ENCODE peak calls at places on chromosomes 2 and 18, in six cellular contexts. One of them, this sample, is unnamed.

GRCh38 chr2:41949091-41949490 is 98.7 kb upstream of the PKDCC start:
- DNase-seq in HCT116: no peak
- DNase-seq in MCF 10A: no peak
- DNase-seq in mesothelial cell of epicardium: no peak
- DNase-seq in H9: no peak
- DNase-seq in AG09319: no peak
- DNase-seq in this sample: no peak

GRCh38 chr2:97663626-97663961 is 250 bp downstream of the ACTR1B start:
- DNase-seq in mesothelial cell of epicardium: no peak
- DNase-seq in AG09319: no peak
- DNase-seq in H9: no peak
- DNase-seq in HCT116: no peak
- DNase-seq in MCF 10A: no peak
- DNase-seq in this sample: no peak

GRCh38 chr2:218430721-218431120 is 11.8 kb downstream of the VIL1 start:
- DNase-seq in MCF 10A: no peak
- DNase-seq in H9: no peak
- DNase-seq in HCT116: no peak
- DNase-seq in AG09319: no peak
- DNase-seq in mesothelial cell of epicardium: no peak
- DNase-seq in this sample: no peak

GRCh38 chr18:77067315-77068061 is 65.1 kb downstream of the MBP start:
- DNase-seq in MCF 10A: peak; percentile 88
- DNase-seq in mesothelial cell of epicardium: no peak
- DNase-seq in HCT116: peak; percentile 75
- DNase-seq in H9: no peak
- DNase-seq in AG09319: peak; percentile 49
- DNase-seq in this sample: no peak

GRCh38 chr18:73679941-73680700 is 467.5 kb downstream of the FBXO15 start:
- DNase-seq in HCT116: no peak
- DNase-seq in H9: no peak
- DNase-seq in mesothelial cell of epicardium: no peak
- DNase-seq in MCF 10A: peak; percentile 60
- DNase-seq in AG09319: no peak
- DNase-seq in this sample: no peak

GRCh38 chr18:7415081-7415894 is 151.8 kb upstream of the PTPRM start:
- DNase-seq in H9: no peak
- DNase-seq in AG09319: no peak
- DNase-seq in mesothelial cell of epicardium: no peak
- DNase-seq in MCF 10A: peak; percentile 85
- DNase-seq in HCT116: no peak
- DNase-seq in this sample: no peak

GRCh38 chr18:58416704-58417683 is 211.9 kb downstream of the ALPK2 start:
- DNase-seq in MCF 10A: peak; percentile 41
- DNase-seq in H9: no peak
- DNase-seq in HCT116: no peak
- DNase-seq in AG09319: no peak
- DNase-seq in mesothelial cell of epicardium: no peak
- DNase-seq in this sample: no peak

GRCh38 chr2:138023298-138023697 is 59.0 kb downstream of the HNMT start:
- DNase-seq in mesothelial cell of epicardium: no peak
- DNase-seq in H9: no peak
- DNase-seq in MCF 10A: no peak
- DNase-seq in AG09319: no peak
- DNase-seq in HCT116: no peak
- DNase-seq in this sample: no peak

GRCh38 chr2:94769733-94770132 is 101.5 kb upstream of the TEKT4 start:
- DNase-seq in MCF 10A: no peak
- DNase-seq in mesothelial cell of epicardium: no peak
- DNase-seq in H9: no peak
- DNase-seq in AG09319: no peak
- DNase-seq in HCT116: no peak
- DNase-seq in this sample: no peak

GRCh38 chr18:23127145-23127544 is 8.1 kb upstream of the CABLES1 start:
- DNase-seq in H9: no peak
- DNase-seq in AG09319: no peak
- DNase-seq in MCF 10A: no peak
- DNase-seq in HCT116: no peak
- DNase-seq in mesothelial cell of epicardium: no peak
- DNase-seq in this sample: no peak

GRCh38 chr18:12657048-12657848 is 659 bp downstream of the SPIRE1 start:
- DNase-seq in mesothelial cell of epicardium: peak; percentile 66
- DNase-seq in AG09319: no peak
- DNase-seq in MCF 10A: no peak
- DNase-seq in HCT116: no peak
- DNase-seq in H9: peak; percentile 34
- DNase-seq in this sample: no peak

GRCh38 chr2:65530547-65531320 is 98.3 kb upstream of the SPRED2 start:
- DNase-seq in HCT116: no peak
- DNase-seq in H9: no peak
- DNase-seq in AG09319: no peak
- DNase-seq in mesothelial cell of epicardium: no peak
- DNase-seq in MCF 10A: peak; percentile 25
- DNase-seq in this sample: no peak

GRCh38 chr2:229454934-229455631 is 184.0 kb upstream of the PID1 start:
- DNase-seq in MCF 10A: peak; percentile 52
- DNase-seq in mesothelial cell of epicardium: no peak
- DNase-seq in H9: no peak
- DNase-seq in AG09319: no peak
- DNase-seq in HCT116: no peak
- DNase-seq in this sample: no peak

GRCh38 chr18:10440874-10441273 is 13.6 kb upstream of the APCDD1 start:
- DNase-seq in MCF 10A: no peak
- DNase-seq in AG09319: no peak
- DNase-seq in H9: no peak
- DNase-seq in HCT116: no peak
- DNase-seq in mesothelial cell of epicardium: no peak
- DNase-seq in this sample: no peak

GRCh38 chr18:10443001-10443400 is 11.4 kb upstream of the APCDD1 start:
- DNase-seq in AG09319: no peak
- DNase-seq in MCF 10A: no peak
- DNase-seq in mesothelial cell of epicardium: no peak
- DNase-seq in H9: no peak
- DNase-seq in HCT116: no peak
- DNase-seq in this sample: no peak

GRCh38 chr18:10441472-10441871 is 13.0 kb upstream of the APCDD1 start:
- DNase-seq in mesothelial cell of epicardium: no peak
- DNase-seq in MCF 10A: no peak
- DNase-seq in H9: no peak
- DNase-seq in AG09319: no peak
- DNase-seq in HCT116: no peak
- DNase-seq in this sample: no peak

GRCh38 chr18:10444314-10445006 is 10.0 kb upstream of the APCDD1 start:
- DNase-seq in AG09319: no peak
- DNase-seq in MCF 10A: no peak
- DNase-seq in HCT116: no peak
- DNase-seq in H9: no peak
- DNase-seq in mesothelial cell of epicardium: no peak
- DNase-seq in this sample: no peak

GRCh38 chr18:10442551-10442971 is 11.9 kb upstream of the APCDD1 start:
- DNase-seq in MCF 10A: no peak
- DNase-seq in mesothelial cell of epicardium: no peak
- DNase-seq in H9: no peak
- DNase-seq in AG09319: no peak
- DNase-seq in HCT116: no peak
- DNase-seq in this sample: no peak
- TF ChIP-seq CTCF in MCF 10A: no peak
- TF ChIP-seq CTCF in mesothelial cell of epicardium: no peak
- TF ChIP-seq CTCF in H9: no peak
- TF ChIP-seq CTCF in AG09319: peak; percentile 12
- TF ChIP-seq CTCF in HCT116: no peak
- TF ChIP-seq CTCF in this sample: no peak

GRCh38 chr2:227671170-227671887 is 4.7 kb downstream of the SCYGR5 start:
- DNase-seq in H9: no peak
- DNase-seq in MCF 10A: peak; percentile 36
- DNase-seq in AG09319: no peak
- DNase-seq in mesothelial cell of epicardium: no peak
- DNase-seq in HCT116: no peak
- DNase-seq in this sample: no peak
- TF ChIP-seq CTCF in H9: no peak
- TF ChIP-seq CTCF in MCF 10A: no peak
- TF ChIP-seq CTCF in AG09319: no peak
- TF ChIP-seq CTCF in mesothelial cell of epicardium: no peak
- TF ChIP-seq CTCF in HCT116: no peak
- TF ChIP-seq CTCF in this sample: no peak

GRCh38 chr2:128510701-128511100 is 192.0 kb upstream of the HS6ST1 start:
- DNase-seq in H9: no peak
- DNase-seq in AG09319: peak; percentile 40
- DNase-seq in MCF 10A: no peak
- DNase-seq in mesothelial cell of epicardium: no peak
- DNase-seq in HCT116: no peak
- DNase-seq in this sample: no peak

GRCh38 chr2:128514555-128514955 is 195.9 kb upstream of the HS6ST1 start:
- DNase-seq in AG09319: no peak
- DNase-seq in HCT116: no peak
- DNase-seq in H9: no peak
- DNase-seq in mesothelial cell of epicardium: no peak
- DNase-seq in MCF 10A: no peak
- DNase-seq in this sample: no peak

GRCh38 chr2:128513416-128514283 is 195.0 kb upstream of the HS6ST1 start:
- DNase-seq in HCT116: no peak
- DNase-seq in mesothelial cell of epicardium: no peak
- DNase-seq in AG09319: no peak
- DNase-seq in H9: no peak
- DNase-seq in MCF 10A: no peak
- DNase-seq in this sample: no peak

GRCh38 chr2:128511731-128512663 is 193.3 kb upstream of the HS6ST1 start:
- DNase-seq in H9: no peak
- DNase-seq in AG09319: no peak
- DNase-seq in HCT116: no peak
- DNase-seq in MCF 10A: no peak
- DNase-seq in mesothelial cell of epicardium: no peak
- DNase-seq in this sample: no peak

DNA sequence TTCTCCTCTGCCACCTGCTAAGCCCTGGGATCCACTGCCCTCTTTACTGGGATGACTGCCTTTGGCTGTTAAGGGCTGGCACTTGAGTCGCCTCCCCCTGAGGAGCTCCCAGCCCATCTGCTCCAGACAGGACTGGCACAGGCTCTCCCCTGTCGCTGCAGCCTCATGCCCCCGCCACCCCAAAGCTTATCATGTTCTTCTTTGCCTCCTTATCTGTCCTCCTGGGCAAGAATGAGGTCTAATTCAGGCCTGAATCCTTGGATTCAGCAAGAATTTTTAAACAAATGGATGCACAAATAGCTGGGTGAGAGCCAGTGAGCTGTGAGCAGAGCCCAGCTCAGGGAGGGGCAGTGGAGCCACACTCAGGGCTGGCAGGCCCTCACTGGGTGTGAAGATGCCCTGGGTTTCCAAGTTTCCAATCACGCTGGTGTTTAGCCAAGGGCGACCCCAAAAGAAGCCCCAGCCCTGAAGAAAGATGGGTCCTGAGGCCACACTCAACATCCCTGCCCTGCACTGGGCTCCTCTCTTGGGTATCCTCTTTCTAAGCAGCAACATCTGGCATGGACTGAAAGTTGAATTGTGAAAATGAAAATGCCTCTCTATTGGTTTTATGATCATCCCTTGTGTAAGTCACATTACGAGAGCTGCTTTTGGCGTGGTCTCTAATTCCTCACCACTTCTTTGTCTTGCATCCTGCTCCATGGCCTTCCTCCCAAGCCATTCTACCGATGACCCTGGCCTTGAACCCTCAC is 194.2 kb upstream of the HS6ST1 start:
- DNase-seq in MCF 10A: no peak
- DNase-seq in AG09319: no peak
- DNase-seq in H9: no peak
- DNase-seq in HCT116: no peak
- DNase-seq in mesothelial cell of epicardium: no peak
- DNase-seq in this sample: no peak
- TF ChIP-seq CTCF in MCF 10A: no peak
- TF ChIP-seq CTCF in AG09319: no peak
- TF ChIP-seq CTCF in H9: no peak
- TF ChIP-seq CTCF in HCT116: no peak
- TF ChIP-seq CTCF in mesothelial cell of epicardium: no peak
- TF ChIP-seq CTCF in this sample: no peak

GRCh38 chr2:237371856-237372255 is 42.1 kb downstream of the COL6A3 start:
- DNase-seq in MCF 10A: no peak
- DNase-seq in H9: no peak
- DNase-seq in HCT116: no peak
- DNase-seq in AG09319: no peak
- DNase-seq in mesothelial cell of epicardium: no peak
- DNase-seq in this sample: no peak
- TF ChIP-seq CTCF in MCF 10A: no peak
- TF ChIP-seq CTCF in H9: no peak
- TF ChIP-seq CTCF in HCT116: no peak
- TF ChIP-seq CTCF in AG09319: no peak
- TF ChIP-seq CTCF in mesothelial cell of epicardium: no peak
- TF ChIP-seq CTCF in this sample: no peak

GRCh38 chr2:118433566-118433965 is 345.3 kb downstream of the INSIG2 start:
- DNase-seq in AG09319: no peak
- DNase-seq in MCF 10A: peak; percentile 64
- DNase-seq in mesothelial cell of epicardium: no peak
- DNase-seq in HCT116: no peak
- DNase-seq in H9: no peak
- DNase-seq in this sample: no peak

GRCh38 chr2:118431586-118431985 is 343.3 kb downstream of the INSIG2 start:
- DNase-seq in MCF 10A: no peak
- DNase-seq in H9: no peak
- DNase-seq in mesothelial cell of epicardium: no peak
- DNase-seq in AG09319: no peak
- DNase-seq in HCT116: no peak
- DNase-seq in this sample: no peak

GRCh38 chr2:118430510-118431187 is 342.4 kb downstream of the INSIG2 start:
- DNase-seq in AG09319: no peak
- DNase-seq in mesothelial cell of epicardium: no peak
- DNase-seq in H9: no peak
- DNase-seq in MCF 10A: peak; percentile 92
- DNase-seq in HCT116: no peak
- DNase-seq in this sample: no peak

GRCh38 chr2:118431997-118432396 is 343.7 kb downstream of the INSIG2 start:
- DNase-seq in AG09319: no peak
- DNase-seq in mesothelial cell of epicardium: no peak
- DNase-seq in HCT116: no peak
- DNase-seq in H9: no peak
- DNase-seq in MCF 10A: no peak
- DNase-seq in this sample: no peak

GRCh38 chr2:118431188-118431562 is 342.9 kb downstream of the INSIG2 start:
- DNase-seq in H9: no peak
- DNase-seq in MCF 10A: peak; percentile 66
- DNase-seq in AG09319: no peak
- DNase-seq in HCT116: no peak
- DNase-seq in mesothelial cell of epicardium: no peak
- DNase-seq in this sample: no peak
- TF ChIP-seq CTCF in H9: peak; percentile 34
- TF ChIP-seq CTCF in MCF 10A: peak; percentile 35
- TF ChIP-seq CTCF in AG09319: peak; percentile 7
- TF ChIP-seq CTCF in HCT116: peak; percentile 22
- TF ChIP-seq CTCF in mesothelial cell of epicardium: no peak
- TF ChIP-seq CTCF in this sample: peak; percentile 36

DNA sequence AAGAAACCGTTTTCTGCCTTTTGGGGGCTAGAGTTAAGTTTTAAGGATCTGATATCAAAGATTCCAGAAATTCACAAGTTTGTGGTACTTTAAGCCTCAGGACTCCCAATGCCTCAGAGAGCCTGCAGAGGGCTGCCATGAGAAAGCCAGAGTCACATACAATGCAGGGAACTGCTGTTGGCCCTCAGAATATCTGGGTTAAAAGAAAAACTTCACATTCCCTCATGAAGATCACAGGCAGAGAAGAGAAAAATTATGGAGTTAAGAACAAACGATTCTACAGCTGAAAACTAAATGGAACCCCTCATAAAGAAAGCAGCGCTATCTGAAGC is 39.5 kb downstream of the HDAC4 start:
- DNase-seq in H9: peak; percentile 29
- DNase-seq in AG09319: no peak
- DNase-seq in MCF 10A: no peak
- DNase-seq in HCT116: no peak
- DNase-seq in mesothelial cell of epicardium: no peak
- DNase-seq in this sample: no peak
- TF ChIP-seq CTCF in H9: peak; percentile 60
- TF ChIP-seq CTCF in AG09319: peak; percentile 36
- TF ChIP-seq CTCF in MCF 10A: no peak
- TF ChIP-seq CTCF in HCT116: no peak
- TF ChIP-seq CTCF in mesothelial cell of epicardium: no peak
- TF ChIP-seq CTCF in this sample: no peak